ENCODE peak calls at places on chromosomes 16 and 17, in five cellular contexts. T is activated CD4-positive, alpha-beta T cell treated with anti-CD3 and anti-CD28 coated beads, Interleukin-2, amount 50 U/mL, for 48 hours; B is GM18507; I is fibroblast of mammary gland; N is stimulated activated CD8-positive, alpha-beta memory T cell treated with anti-CD3 and anti-CD28 coated beads, Interleukin-4, amount 100 ng/mL, for 24 hours. G is an unnamed sample.

GRCh38 chr17:44323359-44324091 is 1.1 kb downstream of the SLC25A39 start:
- DNase-seq in T (no peak), B (no peak), I (no peak), N (no peak), G (peak; percentile 69)

GRCh38 chr16:68382296-68382718 is 66.0 kb downstream of the SMPD3 start:
- DNase-seq in T (no peak), B (peak; percentile 50), I (no peak), N (no peak), G (peak; percentile 9)

GRCh38 chr16:68194263-68194662 is 41.7 kb downstream of the ESRP2 start:
- DNase-seq in T (no peak), B (no peak), I (no peak), N (no peak), G (no peak)

GRCh38 chr16:85182774-85183173 is 70.5 kb upstream of the CIBAR2 start:
- DNase-seq in T (no peak), B (no peak), I (no peak), N (no peak), G (no peak)

GRCh38 chr17:68089881-68090280 is 54.3 kb downstream of the KPNA2 start:
- DNase-seq in T (peak; percentile 20), B (no peak), I (peak; percentile 13), N (no peak), G (no peak)

GRCh38 chr16:75919664-75920063 is 193.4 kb upstream of the CPHXL start:
- DNase-seq in T (no peak), B (no peak), I (peak; percentile 44), N (no peak), G (no peak)

GRCh38 chr16:30417447-30418349 is 10.3 kb downstream of the ZNF771 start:
- DNase-seq in T (peak; percentile 84), B (peak; percentile 82), I (peak; percentile 86), N (peak; percentile 82), G (peak; percentile 93)

GRCh38 chr17:58156839-58157803 is 8.9 kb downstream of the OR4D1 start:
- DNase-seq in T (peak; percentile 67), B (no peak), I (no peak), N (peak; percentile 38), G (peak; percentile 12)

GRCh38 chr16:71426069-71426879 is 15.6 kb downstream of the TLE7 start:
- DNase-seq in T (peak; percentile 29), B (no peak), I (peak; percentile 95), N (peak; percentile 11), G (peak; percentile 71)

GRCh38 chr17:42198897-42199296 is 4.6 kb upstream of the GHDC start:
- DNase-seq in T (no peak), B (no peak), I (no peak), N (no peak), G (peak; percentile 21)

GRCh38 chr16:88010971-88011483 is 59.8 kb downstream of the BANP start:
- DNase-seq in T (no peak), B (no peak), I (no peak), N (no peak), G (no peak)

GRCh38 chr17:10127819-10128375 is 70.5 kb downstream of the GAS7 start:
- DNase-seq in T (no peak), B (no peak), I (peak; percentile 98), N (no peak), G (no peak)

GRCh38 chr17:77891602-77892001 is 66.9 kb upstream of the TNRC6C start:
- DNase-seq in T (no peak), B (no peak), I (no peak), N (no peak), G (no peak)

GRCh38 chr16:7216719-7217118 is 115.9 kb upstream of the RBFOX1 start:
- DNase-seq in T (no peak), B (no peak), I (no peak), N (no peak), G (no peak)

GRCh38 chr17:34299918-34300600 is 14.5 kb downstream of the CCL11 start:
- DNase-seq in T (no peak), B (no peak), I (peak; percentile 69), N (no peak), G (no peak)

GRCh38 chr17:74654742-74655141 is 31.2 kb upstream of the CD300E start:
- DNase-seq in T (no peak), B (no peak), I (no peak), N (no peak), G (no peak)

GRCh38 chr16:62038225-62038624 is 2.0 kb upstream of the CDH8 start:
- DNase-seq in T (no peak), B (no peak), I (no peak), N (no peak), G (no peak)

GRCh38 chr17:65261682-65262636 is 124.8 kb downstream of the RGS9 start:
- DNase-seq in T (no peak), B (no peak), I (peak; percentile 41), N (no peak), G (no peak)